ENCODE peak calls at places on chromosome 11, in four cellular contexts. A is HCT116, U is HepG2, Y is K562. W is an unnamed sample.
A peak's percentile ranks its signal among the peaks of the same experiment; 100 is the strongest.

GRCh38 chr11:69199583-69200295 is 44.0 kb downstream of the SMIM38 start:
- DNase-seq in A (no peak), Y (no peak), U (no peak), W (no peak)

GRCh38 chr11:75508051-75508561 is 17.6 kb downstream of the GDPD5 start:
- DNase-seq in A (no peak), Y (no peak), U (no peak), W (no peak)

GRCh38 chr11:80595011-80595410 is 1154.2 kb upstream of the TENM4 start:
- DNase-seq in Y (no peak), A (no peak), U (peak; percentile 60), W (peak; percentile 25)

GRCh38 chr11:46537851-46538295 is 56.0 kb downstream of the AMBRA1 start:
- DNase-seq in U (peak; percentile 79), A (peak; percentile 68), Y (peak; percentile 90), W (peak; percentile 61)

GRCh38 chr11:20353829-20354434 is 9.6 kb upstream of the HTATIP2 start:
- DNase-seq in A (peak; percentile 45), U (peak; percentile 46), Y (peak; percentile 70), W (no peak)

GRCh38 chr11:17351510-17352176 is at the start of gene NCR3LG1:
- DNase-seq in U (peak; percentile 46), Y (peak; percentile 73), A (no peak), W (peak; percentile 36)

GRCh38 chr11:58485961-58486360 is 21.9 kb downstream of the OR5B21 start:
- DNase-seq in Y (no peak), U (no peak), A (no peak), W (no peak)

GRCh38 chr11:43543313-43543712 is 137.2 kb upstream of the HSD17B12 start:
- DNase-seq in U (no peak), Y (no peak), A (no peak), W (no peak)

GRCh38 chr11:19660076-19660475 is 52.6 kb upstream of the NAV2 start:
- DNase-seq in A (peak; percentile 88), U (peak; percentile 52), Y (peak; percentile 61), W (peak; percentile 75)

GRCh38 chr11:75082601-75083216 is 14.0 kb downstream of the OR2AT4 start:
- DNase-seq in Y (peak; percentile 53), A (no peak), U (no peak), W (no peak)

GRCh38 chr11:30586251-30587144 is at the start of gene MPPED2:
- DNase-seq in U (no peak), Y (peak; percentile 2), A (no peak), W (no peak)

DNA sequence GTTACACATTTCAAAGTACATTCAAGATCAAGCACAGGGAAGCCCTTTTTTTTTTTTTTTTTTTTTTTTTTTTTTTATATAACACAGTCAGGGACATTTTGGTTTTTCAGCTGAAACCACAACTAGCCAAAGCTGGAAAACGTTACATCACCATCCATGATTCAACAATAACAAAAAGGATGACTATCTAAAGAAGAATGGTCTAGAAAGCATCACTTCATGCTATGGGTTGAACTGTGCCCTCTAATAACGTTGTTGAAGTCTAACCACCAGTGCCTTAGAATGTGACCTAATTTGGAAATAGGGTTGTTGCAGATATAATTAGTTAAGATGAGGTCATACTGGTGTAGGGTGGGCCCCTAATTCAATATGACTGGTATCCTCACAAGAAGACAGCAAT is 46.6 kb downstream of the MTMR2 start:
- DNase-seq in U (no peak), A (no peak), Y (no peak), W (no peak)
- TF ChIP-seq TCF7L2 in U (no peak), A (no peak), Y (no peak), W (no peak)

DNA sequence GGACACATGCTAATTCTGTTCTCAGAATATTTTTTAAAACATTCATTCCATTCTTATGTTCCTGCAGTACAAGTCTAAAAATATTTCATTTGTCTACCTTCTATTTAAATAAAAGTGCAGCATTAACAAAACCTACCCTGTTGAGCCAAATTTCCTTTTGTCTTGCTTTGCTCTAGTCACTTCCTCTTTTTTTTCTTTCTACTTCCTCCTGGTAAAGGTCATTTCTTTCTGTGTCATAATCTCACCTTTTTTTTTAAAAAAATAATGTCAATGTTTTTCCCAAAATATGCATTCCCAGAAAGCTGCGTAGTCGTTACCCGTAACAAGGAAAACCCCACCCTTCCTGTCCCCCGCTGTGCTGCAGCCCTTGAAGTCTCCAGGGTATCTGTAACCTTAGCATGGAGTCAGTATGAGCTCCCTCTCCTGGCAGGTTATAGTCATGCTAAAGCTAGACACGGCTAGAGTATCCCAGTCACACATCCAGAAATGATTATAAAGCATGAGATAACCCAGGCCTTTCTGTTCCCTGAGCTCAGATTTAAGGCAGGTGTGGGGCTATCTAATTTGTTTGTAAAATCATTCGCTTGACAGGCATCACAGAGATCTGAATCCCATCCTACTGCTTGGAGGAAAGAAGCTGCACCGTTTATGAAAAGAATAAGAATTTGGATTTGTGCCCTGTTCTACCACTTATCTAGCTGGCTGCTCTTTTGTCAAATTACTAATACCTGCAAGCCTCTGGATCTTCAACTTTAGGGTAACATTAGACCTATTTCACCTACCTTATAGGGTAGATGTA is 51.1 kb upstream of the EED start:
- DNase-seq in Y (peak; percentile 97), U (peak; percentile 76), A (peak; percentile 86), W (peak; percentile 67)
- H3K4me3 ChIP-seq in Y (no peak overlapping the region), U (no peak overlapping the region), A (peak overlapping the region; percentile 20), W (peak overlapping the region; percentile 35)

DNA sequence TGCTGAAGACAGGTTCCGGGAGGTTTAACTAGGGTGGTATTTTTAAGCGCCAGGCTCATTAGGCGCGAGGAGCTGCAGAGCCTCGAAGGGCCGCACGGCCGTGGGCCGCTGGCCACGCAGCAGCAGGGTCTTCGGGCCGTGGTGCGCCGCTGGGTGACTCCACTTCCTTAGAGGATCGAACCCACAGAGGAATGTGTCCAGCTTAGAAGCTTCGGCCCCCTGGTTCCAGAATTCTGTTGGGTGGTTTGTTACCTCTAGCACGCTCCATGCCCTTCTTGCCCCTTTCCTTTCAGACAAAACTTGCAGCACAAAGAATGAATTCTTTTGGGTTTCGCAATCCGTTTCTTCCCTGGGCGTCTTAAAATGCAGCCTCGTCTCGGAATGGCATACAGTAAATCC is 773 bp upstream of the PATL1 start:
- DNase-seq in U (no peak), A (no peak), Y (no peak), W (no peak)
- H3K36me3 ChIP-seq in U (peaks cover 3% of the 10 kb centered on the region), A (peaks cover 14% of the 10 kb centered on the region), Y (peaks cover 28% of the 10 kb centered on the region), W (peaks cover 28% of the 10 kb centered on the region)

DNA sequence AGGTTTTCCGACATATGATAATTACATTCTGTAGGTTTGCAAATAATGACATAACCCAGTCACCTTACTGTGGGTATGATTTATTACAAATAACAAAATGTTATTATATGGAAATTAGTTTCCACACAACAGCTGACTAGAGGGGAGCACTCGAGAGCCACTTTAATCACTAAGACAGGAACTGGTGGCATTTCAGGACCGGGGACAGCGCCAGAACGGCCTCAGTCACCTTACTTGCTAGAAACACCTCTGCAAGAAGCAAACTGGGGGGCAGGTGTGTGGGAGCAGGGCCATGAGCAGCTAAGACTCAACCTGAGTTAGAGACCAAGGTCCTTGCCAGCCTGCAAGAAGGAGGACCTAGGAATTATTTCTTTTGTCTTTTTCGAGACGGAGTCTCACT is 199.9 kb downstream of the DSCAML1 start:
- DNase-seq in Y (peak; percentile 59), U (peak; percentile 21), A (peak; percentile 12), W (no peak)
- TF ChIP-seq TCF7L2 in Y (no peak), U (no peak), A (no peak), W (no peak)

DNA sequence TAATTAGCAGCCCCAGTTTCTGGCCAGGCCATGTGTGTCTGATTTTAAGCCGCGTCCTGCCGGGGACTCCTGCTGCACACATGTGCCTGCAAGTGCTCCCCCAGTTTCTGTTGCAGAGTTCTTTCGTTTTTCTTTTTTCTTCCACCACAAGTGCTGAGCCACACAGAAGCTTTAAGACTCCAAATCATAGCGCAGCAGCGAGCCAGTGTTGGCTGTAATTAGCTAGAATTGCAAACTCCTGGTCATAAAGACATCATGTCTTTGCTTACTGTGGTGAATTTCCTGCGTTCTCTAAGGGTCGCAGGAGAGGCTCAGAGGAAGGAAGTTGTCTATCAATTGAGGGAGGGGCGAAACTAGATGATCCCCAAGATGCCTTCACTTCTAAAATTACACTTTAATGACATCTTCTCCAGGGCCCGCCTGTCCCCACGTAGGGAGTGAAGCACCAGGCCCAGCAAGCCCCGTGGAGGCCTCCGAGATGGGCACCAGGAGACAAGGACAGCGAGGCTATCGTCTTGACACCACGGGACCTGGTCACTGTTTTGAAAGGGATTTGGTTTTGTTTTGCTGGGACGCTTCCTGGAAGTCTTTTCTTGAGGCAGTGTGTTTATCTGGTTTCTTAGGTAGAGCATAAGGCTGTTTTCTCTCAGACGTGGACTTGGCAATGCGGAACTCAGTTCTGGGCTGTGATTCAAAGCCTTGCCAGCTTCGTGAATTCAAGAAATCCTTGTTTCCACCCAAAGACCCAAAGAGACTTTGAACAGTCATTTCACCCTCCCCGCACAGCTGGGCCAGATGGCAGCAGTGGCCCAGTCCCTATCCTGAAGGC is 71.8 kb downstream of the UBASH3B start:
- DNase-seq in Y (no peak), U (no peak), A (no peak), W (no peak)
- H3K4me3 ChIP-seq in Y (no peak overlapping the region), U (no peak overlapping the region), A (no peak overlapping the region), W (no peak overlapping the region)